ENCODE peak calls at places on chromosomes 12 and 14, in four cellular contexts. W is PC-3; X is mammary epithelial cell; H is CD4-positive, alpha-beta T cell. N is an unnamed sample.

GRCh38 chr12:15782667-15783066 is 6.5 kb downstream of the EPS8 start:
- DNase-seq in X (no peak), W (no peak), H (no peak), N (no peak)

GRCh38 chr14:74507796-74508195 is 14.2 kb downstream of the ISCA2 start:
- DNase-seq in W (no peak), X (no peak), H (no peak), N (no peak)

GRCh38 chr12:89706551-89707348 is 1.9 kb downstream of the ATP2B1 start:
- DNase-seq in W (peak), X (peak), H (no peak), N (no peak)

GRCh38 chr14:95876769-95877490 is at the start of gene TUNAR:
- DNase-seq in X (no peak), H (no peak), W (no peak), N (no peak)

GRCh38 chr12:63949902-63950301 is 105.4 kb downstream of the SRGAP1 start:
- DNase-seq in X (peak), H (no peak), W (no peak), N (no peak)

GRCh38 chr14:50534998-50535397 is 2.6 kb upstream of the MAP4K5 start:
- DNase-seq in W (no peak), X (no peak), H (no peak), N (no peak)

GRCh38 chr12:26244503-26244902 is 49.1 kb downstream of the SSPN start:
- DNase-seq in X (no peak), H (no peak), W (no peak), N (no peak)

GRCh38 chr12:98671459-98671858 is 26.4 kb downstream of the APAF1 start:
- DNase-seq in H (no peak), X (no peak), W (no peak), N (no peak)

GRCh38 chr12:112848972-112849371 is 57.4 kb downstream of the RPH3A start:
- DNase-seq in H (no peak), X (no peak), W (no peak), N (no peak)

GRCh38 chr12:28222081-28222700 is 31.9 kb downstream of the CCDC91 start:
- DNase-seq in X (no peak), W (no peak), H (peak), N (no peak)

GRCh38 chr12:71877335-71878121 is 38.0 kb downstream of the TBC1D15 start:
- DNase-seq in H (no peak), W (no peak), X (no peak), N (no peak)

GRCh38 chr12:112420740-112421139 is 2.0 kb downstream of the PTPN11 start:
- DNase-seq in H (no peak), W (no peak), X (no peak), N (no peak)

GRCh38 chr14:104766863-104767633 is 14.1 kb downstream of the SIVA1 start:
- DNase-seq in W (no peak), X (no peak), H (no peak), N (no peak)

GRCh38 chr14:44961730-44962572 is at the start of the genes KLHL28 and TOGARAM1:
- DNase-seq in H (peak), W (peak), X (peak), N (peak)

GRCh38 chr12:818733-819132 is 66.4 kb downstream of the WNK1 start:
- DNase-seq in X (no peak), H (no peak), W (peak), N (no peak)

GRCh38 chr12:72388322-72388721 is 116.2 kb downstream of the TRHDE start:
- DNase-seq in H (no peak), X (no peak), W (peak), N (no peak)

GRCh38 chr12:132410849-132411248 is 79.1 kb upstream of the FBRSL1 start:
- DNase-seq in H (no peak), X (no peak), W (no peak), N (no peak)

GRCh38 chr12:52087961-52088820 is 8.7 kb downstream of the SMIM41 start:
- DNase-seq in W (no peak), X (no peak), H (no peak), N (no peak)

GRCh38 chr12:47819902-47820630 is at the start of gene HDAC7:
- DNase-seq in H (peak), W (peak), X (peak), N (no peak)

GRCh38 chr14:74109369-74109768 is 24.6 kb downstream of the LIN52 start:
- DNase-seq in X (no peak), W (no peak), H (no peak), N (no peak)

GRCh38 chr14:80629606-80630005 is 311.9 kb downstream of the CEP128 start:
- DNase-seq in H (no peak), X (peak), W (no peak), N (no peak)

GRCh38 chr14:93683241-93683640 is 105.0 kb downstream of the PRIMA1 start:
- DNase-seq in W (no peak), X (no peak), H (no peak), N (no peak)

GRCh38 chr12:43058616-43059015 is 469.1 kb upstream of the PRICKLE1 start:
- DNase-seq in W (no peak), H (no peak), X (no peak), N (no peak)

GRCh38 chr12:121300083-121300819 is 3.7 kb upstream of the CAMKK2 start:
- DNase-seq in H (no peak), X (no peak), W (no peak), N (no peak)

GRCh38 chr12:75658286-75658685 is 146.9 kb upstream of the KRR1 start:
- DNase-seq in H (no peak), W (peak), X (no peak), N (no peak)

GRCh38 chr12:116528498-116528897 is 30.7 kb upstream of the MAP1LC3B2 start:
- DNase-seq in W (peak), H (no peak), X (no peak), N (no peak)

GRCh38 chr14:58428011-58428807 is 690 bp downstream of the KIAA0586 start:
- DNase-seq in W (peak), X (peak), H (no peak), N (no peak)

GRCh38 chr14:92259613-92260357 is 63.2 kb upstream of the SLC24A4 start:
- DNase-seq in H (no peak), X (no peak), W (no peak), N (no peak)

GRCh38 chr14:103742499-103743255 is 27.1 kb downstream of the ZFYVE21 start:
- DNase-seq in H (no peak), W (no peak), X (no peak), N (no peak)

GRCh38 chr12:93946542-93947150 is 201.7 kb upstream of the PLXNC1 start:
- DNase-seq in X (peak), W (peak), H (no peak), N (peak)

GRCh38 chr14:44505588-44505987 is 1.5 kb downstream of the FSCB start:
- DNase-seq in X (no peak), W (no peak), H (no peak), N (no peak)

GRCh38 chr14:94025720-94026119 is 420 bp upstream of the OTUB2 start:
- DNase-seq in H (no peak), X (no peak), W (peak), N (no peak)

GRCh38 chr12:47590771-47591368 is 115.0 kb downstream of the RPAP3 start:
- DNase-seq in W (no peak), H (no peak), X (no peak), N (no peak)

GRCh38 chr12:66092559-66093269 is 37.8 kb downstream of the LLPH start:
- DNase-seq in H (no peak), X (peak), W (peak), N (peak)

GRCh38 chr12:4278582-4278939 is 5.0 kb downstream of the CCND2 start:
- DNase-seq in H (no peak), W (no peak), X (no peak), N (no peak)
- H3K27ac ChIP-seq in H (peak), W (no peak), X (no peak), N (no peak)

GRCh38 chr12:122882908-122883563 is 12.9 kb downstream of the VPS37B start:
- DNase-seq in W (no peak), X (no peak), H (no peak), N (no peak)

GRCh38 chr12:122886161-122886560 is 9.8 kb downstream of the VPS37B start:
- DNase-seq in H (no peak), X (no peak), W (no peak), N (no peak)

GRCh38 chr12:122884860-122885259 is 11.1 kb downstream of the VPS37B start:
- DNase-seq in H (no peak), W (no peak), X (no peak), N (no peak)

GRCh38 chr12:122886851-122887816 is 8.8 kb downstream of the VPS37B start:
- DNase-seq in W (peak), H (no peak), X (peak), N (no peak)

GRCh38 chr12:122884091-122884826 is 11.7 kb downstream of the VPS37B start:
- DNase-seq in H (no peak), X (no peak), W (no peak), N (no peak)
- H3K27ac ChIP-seq in H (no peak), X (no peak), W (peak), N (peak)

GRCh38 chr12:49621651-49622500 is 1.5 kb upstream of the PRPF40B start:
- DNase-seq in H (no peak), W (no peak), X (no peak), N (no peak)
- H3K27ac ChIP-seq in H (peak), W (peak), X (peak), N (peak)

DNA sequence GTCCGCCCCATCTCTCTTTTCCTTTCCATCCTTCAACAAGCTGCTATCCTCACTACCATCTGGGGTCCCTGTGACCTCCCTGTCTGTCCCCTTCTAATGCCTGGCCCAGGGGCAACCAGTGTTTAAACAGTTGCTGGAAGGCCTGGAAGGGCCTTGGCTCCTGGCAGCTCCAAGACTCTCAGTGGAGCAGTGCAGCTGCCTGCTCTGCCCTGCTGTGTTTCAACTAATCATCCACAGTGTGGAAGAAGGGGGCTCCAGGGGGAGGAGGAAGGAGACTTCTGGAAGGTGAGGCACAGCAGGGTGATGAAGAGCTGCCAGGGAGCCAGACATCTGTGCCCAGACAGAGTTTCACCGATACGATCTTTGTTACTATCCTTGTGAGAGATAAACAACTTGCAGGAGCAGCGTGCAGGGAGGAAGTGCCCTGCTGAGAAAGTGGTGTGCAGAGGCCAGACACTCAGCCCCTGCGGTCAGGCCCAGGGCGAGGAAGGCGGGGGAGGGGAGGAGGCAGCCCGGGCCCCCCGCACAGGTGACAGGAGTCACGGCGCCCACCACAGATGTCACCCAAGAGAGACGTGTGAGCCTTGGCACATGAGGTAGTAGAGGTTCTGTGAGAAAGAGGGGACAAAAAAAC is 1061.8 kb downstream of the BCL11B start:
- DNase-seq in X (no peak), W (no peak), H (peak), N (no peak)
- H3K27ac ChIP-seq in X (no peak), W (no peak), H (peak), N (no peak)